ENCODE peak calls at places on chromosomes 7 and 10, in four cellular contexts. J is EH; B is stimulated activated CD4-positive, alpha-beta T cell treated with anti-CD3 and anti-CD28 coated beads, Interleukin-12 subunit alpha, Interleukin-12 subunit beta, amount 100 ng/mL, for 4 hours; P is ACHN. M is an unnamed sample.

GRCh38 chr7:136868496-136869005 is at the start of gene CHRM2:
- DNase-seq in B (no peak), P (no peak), J (peak; percentile 43), M (no peak)

GRCh38 chr7:157268540-157268939 is 68.3 kb upstream of the DNAJB6 start:
- DNase-seq in J (peak; percentile 16), B (no peak), P (no peak), M (no peak)

GRCh38 chr7:32153006-32153405 is 82.8 kb upstream of the PDE1C start:
- DNase-seq in J (no peak), B (no peak), P (no peak), M (no peak)

GRCh38 chr7:109131141-109131540 is 561.5 kb downstream of the DNAJB9 start:
- DNase-seq in B (no peak), J (no peak), P (no peak), M (no peak)

GRCh38 chr10:86647773-86648705 is 6.3 kb upstream of the OPN4 start:
- DNase-seq in B (no peak), J (peak; percentile 91), P (no peak), M (no peak)

GRCh38 chr10:86091216-86091615 is 275.4 kb downstream of the GRID1 start:
- DNase-seq in P (no peak), B (no peak), J (no peak), M (no peak)

GRCh38 chr10:111126073-111126472 is 49.2 kb downstream of the ADRA2A start:
- DNase-seq in B (no peak), P (no peak), J (peak; percentile 3), M (no peak)

GRCh38 chr7:73668103-73668937 is 689 bp downstream of the VPS37D start:
- DNase-seq in P (no peak), J (peak; percentile 26), B (no peak), M (no peak)

GRCh38 chr10:86545097-86545496 is 23.5 kb upstream of the WAPL start:
- DNase-seq in B (no peak), J (no peak), P (no peak), M (no peak)

GRCh38 chr10:88946200-88946599 is 6.4 kb downstream of the ACTA2 start:
- DNase-seq in J (no peak), P (no peak), B (no peak), M (no peak)

GRCh38 chr7:140899883-140900282 is 24.8 kb downstream of the BRAF start:
- DNase-seq in P (no peak), J (no peak), B (no peak), M (no peak)